ENCODE peak calls at places on chromosomes 5 and 9, in nine cellular contexts. A is uterus, C is upper lobe of right lung, T is cardiac muscle cell, F is gastrocnemius medialis, M is A673, H is HCT116, Q is fibroblast of the aortic adventitia, N is Calu3. Y is an unnamed sample.
A peak's percentile ranks its signal among the peaks of the same experiment; 100 is the strongest.

GRCh38 chr9:135515083-135515511 is 6.1 kb upstream of the LCN1 start:
- DNase-seq in T (no peak), N (no peak), M (no peak), F (no peak), H (no peak), Q (no peak), C (peak; percentile 39), A (no peak), Y (no peak)

GRCh38 chr9:119369670-119370366 is 583 bp upstream of the BRINP1 start:
- DNase-seq in C (no peak), M (no peak), H (no peak), A (no peak), N (no peak), T (no peak), Q (no peak), F (no peak), Y (peak; percentile 3)

GRCh38 chr5:6728795-6729183 is 15.6 kb downstream of the TENT4A start:
- DNase-seq in C (no peak), M (no peak), Q (no peak), N (no peak), F (no peak), H (no peak), A (no peak), T (no peak), Y (no peak)

GRCh38 chr5:116032094-116032517 is at the start of gene ARL14EPL:
- DNase-seq in Q (peak; percentile 94), C (peak; percentile 66), T (peak; percentile 14), H (peak; percentile 99), F (peak; percentile 20), M (peak; percentile 24), N (peak; percentile 83), A (no peak), Y (peak; percentile 90)

GRCh38 chr9:70411141-70411929 is 3.1 kb downstream of the KLF9 start:
- DNase-seq in Q (peak; percentile 87), T (peak; percentile 23), F (peak; percentile 87), H (no peak), C (peak; percentile 72), A (peak; percentile 72), N (no peak), M (no peak), Y (peak; percentile 93)

GRCh38 chr5:137666109-137666850 is 69.6 kb downstream of the KLHL3 start:
- DNase-seq in A (no peak), C (no peak), Q (peak; percentile 11), T (no peak), F (no peak), N (peak; percentile 63), M (no peak), H (no peak), Y (peak; percentile 21)

GRCh38 chr9:16825971-16826370 is 44.5 kb downstream of the BNC2 start:
- DNase-seq in H (no peak), F (no peak), C (no peak), N (no peak), T (no peak), Q (peak; percentile 64), A (no peak), M (peak; percentile 6), Y (peak; percentile 92)

GRCh38 chr5:168778536-168778935 is 199.4 kb upstream of the PANK3 start:
- DNase-seq in C (no peak), M (no peak), A (no peak), F (no peak), H (no peak), N (no peak), T (no peak), Q (no peak), Y (no peak)

GRCh38 chr9:28782630-28783029 is 1209.3 kb upstream of the C9orf72 start:
- DNase-seq in T (no peak), Q (peak; percentile 42), C (no peak), M (peak; percentile 17), H (no peak), A (no peak), N (peak; percentile 6), F (no peak), Y (peak; percentile 27)

GRCh38 chr9:34254141-34254913 is 74.7 kb downstream of the KIF24 start:
- DNase-seq in A (peak; percentile 38), H (peak; percentile 28), Q (peak; percentile 87), N (peak; percentile 19), M (no peak), F (peak; percentile 72), T (no peak), C (no peak), Y (peak; percentile 87)

GRCh38 chr9:34254966-34255825 is 73.9 kb downstream of the KIF24 start:
- DNase-seq in N (no peak), T (no peak), A (peak; percentile 31), C (no peak), F (peak; percentile 89), H (no peak), M (no peak), Q (peak; percentile 35), Y (peak; percentile 73)

GRCh38 chr9:34256987-34257585 is 72.0 kb downstream of the KIF24 start:
- DNase-seq in M (no peak), T (no peak), H (no peak), Q (peak; percentile 22), A (no peak), N (no peak), C (no peak), F (peak; percentile 33), Y (no peak)

GRCh38 chr9:34253460-34253837 is 74.6 kb downstream of the UBAP1 start:
- DNase-seq in T (peak; percentile 30), N (no peak), M (no peak), C (no peak), Q (peak; percentile 78), F (peak; percentile 38), A (no peak), H (no peak), Y (peak; percentile 78)

DNA sequence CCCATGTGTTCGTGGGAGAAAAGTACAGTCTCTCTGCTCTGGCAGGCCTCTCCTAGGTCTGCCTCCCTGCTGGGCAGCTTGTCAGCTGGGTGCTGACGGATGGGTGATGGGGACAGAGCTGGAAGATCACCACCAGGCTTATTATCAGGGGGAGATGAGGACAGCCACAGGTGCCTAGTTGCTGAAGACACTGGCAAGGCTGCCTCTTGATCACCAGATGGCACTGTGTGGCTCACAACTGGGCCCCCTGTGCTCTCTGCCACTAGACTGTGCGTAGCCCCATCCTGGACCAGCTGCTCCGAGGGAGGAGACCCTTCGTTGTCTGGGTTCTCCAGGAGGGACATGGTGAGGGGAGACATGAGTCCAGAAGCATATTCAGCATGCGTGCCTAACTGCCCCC is 73.0 kb downstream of the KIF24 start:
- DNase-seq in F (peak; percentile 67), N (no peak), M (no peak), T (no peak), A (no peak), C (no peak), H (no peak), Q (no peak), Y (no peak)
- TF ChIP-seq CTCF in F (peak; percentile 49), N (no peak), M (peak; percentile 46), T (no peak), A (no peak), C (peak; percentile 9), H (peak; percentile 37), Q (peak; percentile 28), Y (peak; percentile 10)

DNA sequence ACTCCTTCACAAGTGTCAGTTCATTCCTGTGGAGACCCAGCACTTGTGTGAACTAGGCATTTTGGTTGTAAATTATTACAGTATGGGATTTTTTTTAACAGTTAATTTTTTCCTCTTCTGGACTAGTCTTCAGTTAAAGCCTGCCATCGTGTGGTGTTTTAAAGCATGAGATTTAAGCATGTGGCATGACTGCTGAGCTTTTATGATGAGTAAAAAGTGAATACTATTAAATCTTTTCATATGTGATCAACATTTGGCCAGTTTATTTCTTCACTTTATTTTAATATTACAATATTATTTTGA is 25.0 kb downstream of the LMNB1 start:
- DNase-seq in A (no peak), M (peak; percentile 59), C (no peak), F (no peak), T (no peak), Q (peak; percentile 86), H (no peak), N (no peak), Y (peak; percentile 69)
- TF ChIP-seq CTCF in A (peak; percentile 9), M (peak; percentile 54), C (peak; percentile 37), F (no peak), T (peak; percentile 52), Q (peak; percentile 59), H (no peak), N (no peak), Y (peak; percentile 46)

GRCh38 chr5:171157233-171157632 is 151.8 kb upstream of the TLX3 start:
- DNase-seq in C (no peak), Q (no peak), N (no peak), M (no peak), A (no peak), F (no peak), T (no peak), H (no peak), Y (no peak)

GRCh38 chr5:171155621-171156020 is 153.4 kb upstream of the TLX3 start:
- DNase-seq in N (no peak), T (no peak), M (no peak), H (no peak), C (no peak), Q (peak; percentile 0), A (no peak), F (no peak), Y (peak; percentile 36)

GRCh38 chr5:171149772-171150171 is 159.3 kb upstream of the TLX3 start:
- DNase-seq in A (no peak), H (no peak), F (no peak), Q (no peak), M (no peak), T (no peak), N (no peak), C (no peak), Y (no peak)

GRCh38 chr5:171149333-171149732 is 159.7 kb upstream of the TLX3 start:
- DNase-seq in C (no peak), F (no peak), Q (no peak), M (no peak), H (no peak), N (no peak), T (no peak), A (no peak), Y (no peak)

DNA sequence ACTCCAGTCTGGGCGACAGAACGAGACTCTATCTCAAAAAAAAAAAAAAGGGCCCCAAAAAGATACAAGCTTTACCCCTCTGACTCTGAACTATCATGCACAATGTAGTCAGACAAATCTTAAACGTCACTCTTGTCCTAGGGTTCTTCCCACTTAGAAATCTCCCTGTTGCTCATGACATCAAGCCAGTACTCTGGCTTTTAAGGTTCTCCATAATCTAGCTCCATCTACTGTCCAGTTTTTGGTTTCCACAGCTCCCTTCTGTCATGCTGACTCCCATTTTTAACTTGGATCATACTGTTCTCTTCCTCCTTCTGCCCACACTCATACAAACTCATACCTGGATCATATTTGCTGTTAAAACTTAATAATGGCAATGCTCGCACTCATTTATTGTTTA is 156.7 kb upstream of the TLX3 start:
- DNase-seq in F (no peak), C (no peak), Q (peak; percentile 2), T (no peak), M (peak; percentile 15), N (no peak), H (peak; percentile 22), A (no peak), Y (peak; percentile 51)
- TF ChIP-seq CTCF in F (no peak), C (no peak), Q (no peak), T (peak; percentile 26), M (peak; percentile 36), N (no peak), H (peak; percentile 12), A (no peak), Y (peak; percentile 43)

DNA sequence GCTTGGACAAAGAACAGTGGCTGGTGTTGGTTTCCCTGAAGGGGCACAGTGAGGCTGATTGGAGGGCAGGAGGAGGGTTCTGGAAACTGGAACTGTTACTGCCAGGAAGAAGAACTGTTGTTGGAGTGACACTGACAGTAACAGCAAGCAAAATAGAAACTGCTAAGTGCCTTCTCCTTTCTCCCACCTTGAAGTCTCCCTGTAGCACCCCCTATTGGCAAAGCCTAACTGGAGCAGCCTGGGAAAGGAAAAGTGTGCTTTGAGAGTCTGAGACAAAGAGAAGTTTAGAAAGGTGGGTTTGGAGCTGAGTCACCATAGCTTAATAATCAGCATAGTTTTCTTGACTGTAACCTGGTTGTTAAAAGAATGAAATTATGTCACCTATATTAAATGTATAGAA is 2.5 kb upstream of the TMEM174 start:
- DNase-seq in F (no peak), Q (peak; percentile 35), C (no peak), M (peak; percentile 68), H (peak; percentile 8), A (no peak), N (no peak), T (peak; percentile 37), Y (peak; percentile 53)
- TF ChIP-seq CTCF in F (no peak), Q (peak; percentile 69), C (peak; percentile 42), M (peak; percentile 81), H (peak; percentile 82), A (no peak), N (no peak), T (peak; percentile 92), Y (peak; percentile 94)

Y was measured in fibroblast of mammary gland.